ENCODE peak calls at places on chromosome X, in ten cellular contexts. One of them, this sample, is unnamed.

GRCh38 chrX:53678667-53679066 is 7.9 kb downstream of the HUWE1 start:
- DNase-seq in psoas muscle: no peak
- DNase-seq in AG10803: no peak
- DNase-seq in kidney epithelial cell: no peak
- DNase-seq in omental fat pad: no peak
- DNase-seq in fibroblast of the aortic adventitia: no peak
- DNase-seq in uterus: no peak
- DNase-seq in dorsolateral prefrontal cortex: no peak
- DNase-seq in epithelial cell of esophagus: peak
- DNase-seq in endodermal cell: no peak
- DNase-seq in this sample: no peak

GRCh38 chrX:22323541-22323940 is 50.8 kb downstream of the CBLL2 start:
- DNase-seq in psoas muscle: no peak
- DNase-seq in AG10803: peak
- DNase-seq in kidney epithelial cell: no peak
- DNase-seq in omental fat pad: no peak
- DNase-seq in fibroblast of the aortic adventitia: peak
- DNase-seq in uterus: no peak
- DNase-seq in dorsolateral prefrontal cortex: no peak
- DNase-seq in epithelial cell of esophagus: peak
- DNase-seq in endodermal cell: no peak
- DNase-seq in this sample: no peak

GRCh38 chrX:16796298-16796697 is 10.0 kb downstream of the TXLNG start:
- DNase-seq in psoas muscle: no peak
- DNase-seq in AG10803: no peak
- DNase-seq in kidney epithelial cell: no peak
- DNase-seq in omental fat pad: no peak
- DNase-seq in fibroblast of the aortic adventitia: no peak
- DNase-seq in uterus: no peak
- DNase-seq in dorsolateral prefrontal cortex: no peak
- DNase-seq in epithelial cell of esophagus: no peak
- DNase-seq in endodermal cell: no peak
- DNase-seq in this sample: no peak

GRCh38 chrX:100928660-100929613 is at the start of gene XKRX:
- DNase-seq in psoas muscle: peak
- DNase-seq in AG10803: no peak
- DNase-seq in kidney epithelial cell: no peak
- DNase-seq in omental fat pad: no peak
- DNase-seq in fibroblast of the aortic adventitia: no peak
- DNase-seq in uterus: peak
- DNase-seq in dorsolateral prefrontal cortex: no peak
- DNase-seq in epithelial cell of esophagus: peak
- DNase-seq in endodermal cell: peak
- DNase-seq in this sample: no peak

GRCh38 chrX:40105791-40106676 is 8.3 kb upstream of the BCOR start:
- DNase-seq in psoas muscle: peak
- DNase-seq in AG10803: no peak
- DNase-seq in kidney epithelial cell: no peak
- DNase-seq in omental fat pad: no peak
- DNase-seq in fibroblast of the aortic adventitia: no peak
- DNase-seq in uterus: peak
- DNase-seq in dorsolateral prefrontal cortex: peak
- DNase-seq in epithelial cell of esophagus: peak
- DNase-seq in endodermal cell: peak
- DNase-seq in this sample: no peak

GRCh38 chrX:57528670-57529255 is 63.0 kb upstream of the ZXDB start:
- DNase-seq in psoas muscle: no peak
- DNase-seq in AG10803: peak
- DNase-seq in kidney epithelial cell: no peak
- DNase-seq in omental fat pad: no peak
- DNase-seq in fibroblast of the aortic adventitia: peak
- DNase-seq in uterus: no peak
- DNase-seq in dorsolateral prefrontal cortex: no peak
- DNase-seq in epithelial cell of esophagus: peak
- DNase-seq in endodermal cell: peak
- DNase-seq in this sample: no peak

GRCh38 chrX:68929332-68930150 is 100.7 kb downstream of the EFNB1 start:
- DNase-seq in psoas muscle: peak
- DNase-seq in AG10803: peak
- DNase-seq in kidney epithelial cell: peak
- DNase-seq in omental fat pad: no peak
- DNase-seq in fibroblast of the aortic adventitia: peak
- DNase-seq in uterus: peak
- DNase-seq in dorsolateral prefrontal cortex: no peak
- DNase-seq in epithelial cell of esophagus: peak
- DNase-seq in endodermal cell: no peak
- DNase-seq in this sample: no peak

GRCh38 chrX:9874483-9874882 is 88.3 kb downstream of the SHROOM2 start:
- DNase-seq in psoas muscle: no peak
- DNase-seq in AG10803: peak
- DNase-seq in kidney epithelial cell: no peak
- DNase-seq in omental fat pad: no peak
- DNase-seq in fibroblast of the aortic adventitia: no peak
- DNase-seq in uterus: no peak
- DNase-seq in dorsolateral prefrontal cortex: no peak
- DNase-seq in epithelial cell of esophagus: peak
- DNase-seq in endodermal cell: no peak
- DNase-seq in this sample: no peak

GRCh38 chrX:54843050-54843449 is 35.5 kb downstream of the MAGED2 start:
- DNase-seq in psoas muscle: no peak
- DNase-seq in AG10803: no peak
- DNase-seq in kidney epithelial cell: no peak
- DNase-seq in omental fat pad: no peak
- DNase-seq in fibroblast of the aortic adventitia: no peak
- DNase-seq in uterus: no peak
- DNase-seq in dorsolateral prefrontal cortex: no peak
- DNase-seq in epithelial cell of esophagus: no peak
- DNase-seq in endodermal cell: no peak
- DNase-seq in this sample: no peak
- TF ChIP-seq CTCF in psoas muscle: no peak
- TF ChIP-seq CTCF in AG10803: no peak
- TF ChIP-seq CTCF in kidney epithelial cell: no peak
- TF ChIP-seq CTCF in omental fat pad: no peak
- TF ChIP-seq CTCF in fibroblast of the aortic adventitia: no peak
- TF ChIP-seq CTCF in uterus: no peak
- TF ChIP-seq CTCF in dorsolateral prefrontal cortex: no peak
- TF ChIP-seq CTCF in epithelial cell of esophagus: no peak
- TF ChIP-seq CTCF in endodermal cell: no peak
- TF ChIP-seq CTCF in this sample: no peak

DNA sequence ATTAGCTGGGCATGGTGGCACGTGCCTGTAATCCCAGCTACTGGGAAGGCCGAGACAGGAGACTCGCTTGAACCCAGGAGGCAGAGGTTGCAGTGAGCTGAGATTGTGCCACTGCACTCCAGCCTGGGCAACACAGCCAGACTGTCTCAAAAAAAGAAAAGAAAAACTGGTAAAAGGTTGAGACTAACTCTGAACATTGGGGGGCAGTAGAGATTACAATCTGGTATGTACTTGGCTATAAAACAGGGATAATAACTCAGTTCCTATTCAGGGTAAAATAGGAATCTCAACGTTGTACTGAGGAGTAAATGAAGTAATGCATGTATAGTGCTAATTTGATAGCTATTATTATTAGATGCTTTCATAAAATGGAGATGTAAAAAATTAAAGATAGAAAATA is 12.5 kb upstream of the KLF8 start:
- DNase-seq in psoas muscle: no peak
- DNase-seq in AG10803: no peak
- DNase-seq in kidney epithelial cell: no peak
- DNase-seq in omental fat pad: no peak
- DNase-seq in fibroblast of the aortic adventitia: peak
- DNase-seq in uterus: no peak
- DNase-seq in dorsolateral prefrontal cortex: no peak
- DNase-seq in epithelial cell of esophagus: peak
- DNase-seq in endodermal cell: no peak
- DNase-seq in this sample: no peak
- TF ChIP-seq CTCF in psoas muscle: peak
- TF ChIP-seq CTCF in AG10803: peak
- TF ChIP-seq CTCF in kidney epithelial cell: peak
- TF ChIP-seq CTCF in omental fat pad: no peak
- TF ChIP-seq CTCF in fibroblast of the aortic adventitia: no peak
- TF ChIP-seq CTCF in uterus: no peak
- TF ChIP-seq CTCF in dorsolateral prefrontal cortex: peak
- TF ChIP-seq CTCF in epithelial cell of esophagus: peak
- TF ChIP-seq CTCF in endodermal cell: peak
- TF ChIP-seq CTCF in this sample: no peak

GRCh38 chrX:118228041-118228440 is 111.4 kb upstream of the KLHL13 start:
- DNase-seq in psoas muscle: no peak
- DNase-seq in AG10803: no peak
- DNase-seq in kidney epithelial cell: no peak
- DNase-seq in omental fat pad: no peak
- DNase-seq in fibroblast of the aortic adventitia: peak
- DNase-seq in uterus: no peak
- DNase-seq in dorsolateral prefrontal cortex: no peak
- DNase-seq in epithelial cell of esophagus: no peak
- DNase-seq in endodermal cell: no peak
- DNase-seq in this sample: no peak
- TF ChIP-seq CTCF in psoas muscle: no peak
- TF ChIP-seq CTCF in AG10803: no peak
- TF ChIP-seq CTCF in kidney epithelial cell: no peak
- TF ChIP-seq CTCF in omental fat pad: no peak
- TF ChIP-seq CTCF in fibroblast of the aortic adventitia: no peak
- TF ChIP-seq CTCF in uterus: no peak
- TF ChIP-seq CTCF in dorsolateral prefrontal cortex: no peak
- TF ChIP-seq CTCF in epithelial cell of esophagus: no peak
- TF ChIP-seq CTCF in endodermal cell: no peak
- TF ChIP-seq CTCF in this sample: no peak

GRCh38 chrX:154762529-154763296 is at the start of gene DKC1:
- DNase-seq in psoas muscle: peak
- DNase-seq in AG10803: peak
- DNase-seq in kidney epithelial cell: peak
- DNase-seq in omental fat pad: peak
- DNase-seq in fibroblast of the aortic adventitia: peak
- DNase-seq in uterus: peak
- DNase-seq in dorsolateral prefrontal cortex: peak
- DNase-seq in epithelial cell of esophagus: peak
- DNase-seq in endodermal cell: peak
- DNase-seq in this sample: peak
- TF ChIP-seq CTCF in psoas muscle: no peak
- TF ChIP-seq CTCF in AG10803: no peak
- TF ChIP-seq CTCF in kidney epithelial cell: no peak
- TF ChIP-seq CTCF in omental fat pad: no peak
- TF ChIP-seq CTCF in fibroblast of the aortic adventitia: no peak
- TF ChIP-seq CTCF in uterus: peak
- TF ChIP-seq CTCF in dorsolateral prefrontal cortex: no peak
- TF ChIP-seq CTCF in epithelial cell of esophagus: no peak
- TF ChIP-seq CTCF in endodermal cell: peak
- TF ChIP-seq CTCF in this sample: no peak

GRCh38 chrX:20740443-20740842 is 473.7 kb upstream of the RPS6KA3 start:
- DNase-seq in psoas muscle: no peak
- DNase-seq in AG10803: no peak
- DNase-seq in kidney epithelial cell: no peak
- DNase-seq in omental fat pad: no peak
- DNase-seq in fibroblast of the aortic adventitia: no peak
- DNase-seq in uterus: no peak
- DNase-seq in dorsolateral prefrontal cortex: no peak
- DNase-seq in epithelial cell of esophagus: no peak
- DNase-seq in endodermal cell: peak
- DNase-seq in this sample: no peak
- TF ChIP-seq CTCF in psoas muscle: no peak
- TF ChIP-seq CTCF in AG10803: no peak
- TF ChIP-seq CTCF in kidney epithelial cell: no peak
- TF ChIP-seq CTCF in omental fat pad: no peak
- TF ChIP-seq CTCF in fibroblast of the aortic adventitia: no peak
- TF ChIP-seq CTCF in uterus: no peak
- TF ChIP-seq CTCF in dorsolateral prefrontal cortex: no peak
- TF ChIP-seq CTCF in epithelial cell of esophagus: no peak
- TF ChIP-seq CTCF in endodermal cell: peak
- TF ChIP-seq CTCF in this sample: no peak

DNA sequence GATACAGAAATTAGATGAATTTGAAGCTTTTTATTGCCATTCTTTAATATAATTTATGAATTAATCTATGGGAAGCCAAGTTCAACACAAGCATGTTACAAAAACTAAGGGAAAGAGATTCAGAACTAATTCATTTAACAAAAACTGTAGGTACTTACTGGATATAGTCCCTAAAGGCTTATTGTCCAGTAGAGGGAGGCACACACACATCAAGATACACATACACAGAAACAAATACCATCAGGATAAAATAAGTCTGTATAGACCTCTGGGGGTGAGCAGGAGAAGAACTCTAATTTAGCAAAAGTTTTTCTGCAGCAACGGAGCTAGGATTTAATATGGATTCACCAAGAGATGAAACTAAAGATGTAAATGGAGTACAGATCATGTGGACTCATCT is 83.0 kb upstream of the IL13RA1 start:
- DNase-seq in psoas muscle: no peak
- DNase-seq in AG10803: peak
- DNase-seq in kidney epithelial cell: peak
- DNase-seq in omental fat pad: no peak
- DNase-seq in fibroblast of the aortic adventitia: peak
- DNase-seq in uterus: no peak
- DNase-seq in dorsolateral prefrontal cortex: no peak
- DNase-seq in epithelial cell of esophagus: peak
- DNase-seq in endodermal cell: no peak
- DNase-seq in this sample: no peak
- TF ChIP-seq CTCF in psoas muscle: peak
- TF ChIP-seq CTCF in AG10803: peak
- TF ChIP-seq CTCF in kidney epithelial cell: peak
- TF ChIP-seq CTCF in omental fat pad: no peak
- TF ChIP-seq CTCF in fibroblast of the aortic adventitia: peak
- TF ChIP-seq CTCF in uterus: peak
- TF ChIP-seq CTCF in dorsolateral prefrontal cortex: peak
- TF ChIP-seq CTCF in epithelial cell of esophagus: peak
- TF ChIP-seq CTCF in endodermal cell: peak
- TF ChIP-seq CTCF in this sample: no peak

GRCh38 chrX:135688137-135688536 is 25.3 kb upstream of the CT45A1 start:
- DNase-seq in psoas muscle: no peak
- DNase-seq in AG10803: no peak
- DNase-seq in kidney epithelial cell: no peak
- DNase-seq in omental fat pad: no peak
- DNase-seq in fibroblast of the aortic adventitia: no peak
- DNase-seq in uterus: no peak
- DNase-seq in dorsolateral prefrontal cortex: no peak
- DNase-seq in epithelial cell of esophagus: no peak
- DNase-seq in endodermal cell: peak
- DNase-seq in this sample: no peak
- TF ChIP-seq CTCF in psoas muscle: no peak
- TF ChIP-seq CTCF in AG10803: no peak
- TF ChIP-seq CTCF in kidney epithelial cell: peak
- TF ChIP-seq CTCF in omental fat pad: no peak
- TF ChIP-seq CTCF in fibroblast of the aortic adventitia: no peak
- TF ChIP-seq CTCF in uterus: no peak
- TF ChIP-seq CTCF in dorsolateral prefrontal cortex: no peak
- TF ChIP-seq CTCF in epithelial cell of esophagus: no peak
- TF ChIP-seq CTCF in endodermal cell: peak
- TF ChIP-seq CTCF in this sample: no peak

This sample was measured in D721Med.